ENCODE peak calls at places on chromosomes 1 and 21, in six cellular contexts. One of them, this sample, is unnamed.

GRCh38 chr1:110086959-110087358 is 16.5 kb upstream of the ALX3 start:
- DNase-seq in tibial artery: no peak
- DNase-seq in tibial nerve: no peak
- DNase-seq in left ventricle myocardium inferior: no peak
- DNase-seq in A549: no peak
- DNase-seq in trophoblast cell: no peak
- DNase-seq in this sample: no peak

GRCh38 chr1:51642739-51643142 is 25.8 kb downstream of the OSBPL9 start:
- DNase-seq in tibial artery: no peak
- DNase-seq in tibial nerve: no peak
- DNase-seq in left ventricle myocardium inferior: no peak
- DNase-seq in A549: no peak
- DNase-seq in trophoblast cell: no peak
- DNase-seq in this sample: no peak

GRCh38 chr21:29299046-29299905 is 554 bp downstream of the BACH1 start:
- DNase-seq in tibial artery: peak
- DNase-seq in tibial nerve: peak
- DNase-seq in left ventricle myocardium inferior: peak
- DNase-seq in A549: peak
- DNase-seq in trophoblast cell: peak
- DNase-seq in this sample: peak

GRCh38 chr1:10693497-10694273 is 102.8 kb downstream of the CASZ1 start:
- DNase-seq in tibial artery: no peak
- DNase-seq in tibial nerve: no peak
- DNase-seq in left ventricle myocardium inferior: no peak
- DNase-seq in A549: no peak
- DNase-seq in trophoblast cell: peak
- DNase-seq in this sample: no peak

GRCh38 chr1:205950280-205950679 is 7.0 kb upstream of the SLC26A9 start:
- DNase-seq in tibial artery: peak
- DNase-seq in tibial nerve: no peak
- DNase-seq in left ventricle myocardium inferior: no peak
- DNase-seq in A549: no peak
- DNase-seq in trophoblast cell: no peak
- DNase-seq in this sample: peak

GRCh38 chr1:31708324-31708723 is 4.5 kb upstream of the COL16A1 start:
- DNase-seq in tibial artery: no peak
- DNase-seq in tibial nerve: no peak
- DNase-seq in left ventricle myocardium inferior: no peak
- DNase-seq in A549: no peak
- DNase-seq in trophoblast cell: peak
- DNase-seq in this sample: no peak

GRCh38 chr1:107480548-107480947 is 339.7 kb downstream of the NTNG1 start:
- DNase-seq in tibial artery: no peak
- DNase-seq in tibial nerve: no peak
- DNase-seq in left ventricle myocardium inferior: no peak
- DNase-seq in A549: no peak
- DNase-seq in trophoblast cell: no peak
- DNase-seq in this sample: peak

GRCh38 chr1:52341861-52342260 is 24.1 kb downstream of the CC2D1B start:
- DNase-seq in tibial artery: no peak
- DNase-seq in tibial nerve: no peak
- DNase-seq in left ventricle myocardium inferior: no peak
- DNase-seq in A549: no peak
- DNase-seq in trophoblast cell: no peak
- DNase-seq in this sample: no peak

GRCh38 chr1:111030590-111030989 is 66.9 kb upstream of the LRIF1 start:
- DNase-seq in tibial artery: peak
- DNase-seq in tibial nerve: no peak
- DNase-seq in left ventricle myocardium inferior: no peak
- DNase-seq in A549: peak
- DNase-seq in trophoblast cell: peak
- DNase-seq in this sample: no peak

GRCh38 chr1:103197266-103197665 is 88.9 kb upstream of the COL11A1 start:
- DNase-seq in tibial artery: no peak
- DNase-seq in tibial nerve: no peak
- DNase-seq in left ventricle myocardium inferior: no peak
- DNase-seq in A549: no peak
- DNase-seq in trophoblast cell: no peak
- DNase-seq in this sample: no peak

GRCh38 chr1:25484096-25484495 is 53.4 kb downstream of the MACO1 start:
- DNase-seq in tibial artery: no peak
- DNase-seq in tibial nerve: no peak
- DNase-seq in left ventricle myocardium inferior: peak
- DNase-seq in A549: no peak
- DNase-seq in trophoblast cell: no peak
- DNase-seq in this sample: peak

GRCh38 chr1:234262007-234262753 is 111.1 kb upstream of the COA6 start:
- DNase-seq in tibial artery: no peak
- DNase-seq in tibial nerve: no peak
- DNase-seq in left ventricle myocardium inferior: no peak
- DNase-seq in A549: no peak
- DNase-seq in trophoblast cell: no peak
- DNase-seq in this sample: no peak

GRCh38 chr1:150362721-150363425 is 1.1 kb upstream of the RPRD2 start:
- DNase-seq in tibial artery: no peak
- DNase-seq in tibial nerve: no peak
- DNase-seq in left ventricle myocardium inferior: no peak
- DNase-seq in A549: no peak
- DNase-seq in trophoblast cell: no peak
- DNase-seq in this sample: no peak

GRCh38 chr1:6358757-6359567 is 34.6 kb downstream of the ACOT7 start:
- DNase-seq in tibial artery: no peak
- DNase-seq in tibial nerve: no peak
- DNase-seq in left ventricle myocardium inferior: no peak
- DNase-seq in A549: no peak
- DNase-seq in trophoblast cell: no peak
- DNase-seq in this sample: no peak

GRCh38 chr1:41739061-41739955 is 179.4 kb downstream of the HIVEP3 start:
- DNase-seq in tibial artery: peak
- DNase-seq in tibial nerve: peak
- DNase-seq in left ventricle myocardium inferior: peak
- DNase-seq in A549: no peak
- DNase-seq in trophoblast cell: peak
- DNase-seq in this sample: peak

GRCh38 chr1:23756676-23757075 is 13.4 kb downstream of the ELOA start:
- DNase-seq in tibial artery: no peak
- DNase-seq in tibial nerve: no peak
- DNase-seq in left ventricle myocardium inferior: no peak
- DNase-seq in A549: no peak
- DNase-seq in trophoblast cell: no peak
- DNase-seq in this sample: no peak

GRCh38 chr1:2028870-2029560 is 9.9 kb downstream of the GABRD start:
- DNase-seq in tibial artery: no peak
- DNase-seq in tibial nerve: no peak
- DNase-seq in left ventricle myocardium inferior: no peak
- DNase-seq in A549: no peak
- DNase-seq in trophoblast cell: no peak
- DNase-seq in this sample: no peak

GRCh38 chr21:39182484-39183271 is 573 bp downstream of the PSMG1 start:
- DNase-seq in tibial artery: no peak
- DNase-seq in tibial nerve: no peak
- DNase-seq in left ventricle myocardium inferior: no peak
- DNase-seq in A549: peak
- DNase-seq in trophoblast cell: peak
- DNase-seq in this sample: peak

GRCh38 chr1:58067082-58067481 is 479.4 kb downstream of the OMA1 start:
- DNase-seq in tibial artery: no peak
- DNase-seq in tibial nerve: no peak
- DNase-seq in left ventricle myocardium inferior: no peak
- DNase-seq in A549: no peak
- DNase-seq in trophoblast cell: no peak
- DNase-seq in this sample: no peak

GRCh38 chr1:203858055-203858454 is 3.3 kb upstream of the SNRPE start:
- DNase-seq in tibial artery: no peak
- DNase-seq in tibial nerve: no peak
- DNase-seq in left ventricle myocardium inferior: no peak
- DNase-seq in A549: peak
- DNase-seq in trophoblast cell: peak
- DNase-seq in this sample: no peak

GRCh38 chr1:208717490-208717889 is 473.3 kb upstream of the PLXNA2 start:
- DNase-seq in tibial artery: no peak
- DNase-seq in tibial nerve: no peak
- DNase-seq in left ventricle myocardium inferior: no peak
- DNase-seq in A549: no peak
- DNase-seq in trophoblast cell: no peak
- DNase-seq in this sample: no peak

GRCh38 chr1:219745070-219745469 is 132.2 kb upstream of the ZC3H11B start:
- DNase-seq in tibial artery: no peak
- DNase-seq in tibial nerve: no peak
- DNase-seq in left ventricle myocardium inferior: no peak
- DNase-seq in A549: no peak
- DNase-seq in trophoblast cell: no peak
- DNase-seq in this sample: no peak

GRCh38 chr1:23793018-23793781 is 2.3 kb downstream of the LYPLA2 start:
- DNase-seq in tibial artery: no peak
- DNase-seq in tibial nerve: no peak
- DNase-seq in left ventricle myocardium inferior: peak
- DNase-seq in A549: peak
- DNase-seq in trophoblast cell: peak
- DNase-seq in this sample: no peak

GRCh38 chr21:36217711-36218110 is 61.1 kb downstream of the DOP1B start:
- DNase-seq in tibial artery: no peak
- DNase-seq in tibial nerve: no peak
- DNase-seq in left ventricle myocardium inferior: no peak
- DNase-seq in A549: no peak
- DNase-seq in trophoblast cell: no peak
- DNase-seq in this sample: no peak

GRCh38 chr21:36218691-36219090 is 62.1 kb downstream of the DOP1B start:
- DNase-seq in tibial artery: no peak
- DNase-seq in tibial nerve: no peak
- DNase-seq in left ventricle myocardium inferior: no peak
- DNase-seq in A549: no peak
- DNase-seq in trophoblast cell: peak
- DNase-seq in this sample: no peak
- H3K27ac ChIP-seq in tibial artery: no peak
- H3K27ac ChIP-seq in tibial nerve: no peak
- H3K27ac ChIP-seq in left ventricle myocardium inferior: no peak
- H3K27ac ChIP-seq in A549: no peak
- H3K27ac ChIP-seq in trophoblast cell: no peak
- H3K27ac ChIP-seq in this sample: no peak

DNA sequence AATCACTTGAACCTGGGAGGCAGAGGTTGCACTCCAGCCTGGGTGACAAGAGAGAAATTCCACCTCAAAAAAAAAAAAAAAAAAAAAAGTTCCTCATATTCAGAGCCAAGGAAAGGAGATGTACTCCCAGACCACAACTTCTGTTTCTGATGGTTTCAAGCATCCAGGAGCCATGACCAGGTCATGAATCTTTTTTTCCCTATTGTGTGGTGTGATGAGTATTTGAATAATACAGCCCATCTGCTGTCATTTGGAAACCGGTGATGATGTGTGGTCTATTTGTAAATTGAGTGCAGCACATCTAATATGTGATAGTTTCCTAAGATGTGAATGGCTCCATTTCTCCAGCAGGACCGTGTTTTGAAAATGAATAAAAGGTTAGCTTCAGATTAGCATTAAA is 18.6 kb downstream of the PIK3CD start:
- DNase-seq in tibial artery: no peak
- DNase-seq in tibial nerve: no peak
- DNase-seq in left ventricle myocardium inferior: no peak
- DNase-seq in A549: no peak
- DNase-seq in trophoblast cell: no peak
- DNase-seq in this sample: no peak
- H3K27ac ChIP-seq in tibial artery: no peak
- H3K27ac ChIP-seq in tibial nerve: no peak
- H3K27ac ChIP-seq in left ventricle myocardium inferior: no peak
- H3K27ac ChIP-seq in A549: no peak
- H3K27ac ChIP-seq in trophoblast cell: no peak
- H3K27ac ChIP-seq in this sample: no peak

DNA sequence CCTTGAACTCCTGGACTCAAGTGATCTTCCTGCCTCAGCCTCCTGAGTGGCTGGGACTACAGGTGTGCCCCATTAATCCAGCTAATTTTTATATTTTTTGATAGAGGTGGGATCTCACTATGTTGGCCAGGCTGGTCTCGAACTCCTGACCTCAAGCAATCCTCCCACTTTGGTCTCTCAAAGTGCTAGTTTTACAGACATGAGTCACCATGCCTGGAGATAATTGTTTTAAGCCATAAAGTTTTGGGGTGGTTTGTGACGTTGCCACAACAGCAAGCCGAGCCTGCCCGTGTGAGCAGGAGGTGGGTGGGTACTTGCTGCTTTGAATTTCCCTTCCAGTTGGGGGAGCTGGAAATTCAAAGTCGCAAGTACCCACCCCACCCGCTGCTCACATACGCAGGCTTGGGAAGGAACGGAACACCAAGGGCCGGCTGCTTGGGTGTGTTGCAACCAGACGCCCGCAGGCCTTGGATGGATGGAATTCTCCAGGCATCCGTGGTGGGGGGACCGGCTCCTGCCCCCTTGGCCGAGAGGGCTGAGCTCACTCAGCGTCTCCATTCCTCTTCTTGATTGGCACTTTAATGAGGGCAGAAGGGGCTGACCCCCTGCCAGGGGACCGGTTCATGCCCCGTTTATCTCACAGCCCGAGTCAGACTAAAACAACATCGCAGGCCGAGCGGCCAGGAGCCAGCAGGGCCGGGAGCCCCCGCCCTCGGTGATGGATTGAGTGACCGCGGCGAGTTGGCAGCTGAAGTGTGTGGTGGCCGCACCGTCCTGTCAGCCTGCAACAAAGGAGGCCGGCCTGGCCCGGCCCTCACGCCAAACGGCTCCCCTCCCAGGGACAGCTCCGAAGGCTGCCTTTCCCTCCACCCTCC is 78.1 kb downstream of the DHRS3 start:
- DNase-seq in tibial artery: peak
- DNase-seq in tibial nerve: peak
- DNase-seq in left ventricle myocardium inferior: peak
- DNase-seq in A549: peak
- DNase-seq in trophoblast cell: peak
- DNase-seq in this sample: no peak
- H3K27ac ChIP-seq in tibial artery: peak
- H3K27ac ChIP-seq in tibial nerve: peak
- H3K27ac ChIP-seq in left ventricle myocardium inferior: peak
- H3K27ac ChIP-seq in A549: peak
- H3K27ac ChIP-seq in trophoblast cell: peak
- H3K27ac ChIP-seq in this sample: no peak

DNA sequence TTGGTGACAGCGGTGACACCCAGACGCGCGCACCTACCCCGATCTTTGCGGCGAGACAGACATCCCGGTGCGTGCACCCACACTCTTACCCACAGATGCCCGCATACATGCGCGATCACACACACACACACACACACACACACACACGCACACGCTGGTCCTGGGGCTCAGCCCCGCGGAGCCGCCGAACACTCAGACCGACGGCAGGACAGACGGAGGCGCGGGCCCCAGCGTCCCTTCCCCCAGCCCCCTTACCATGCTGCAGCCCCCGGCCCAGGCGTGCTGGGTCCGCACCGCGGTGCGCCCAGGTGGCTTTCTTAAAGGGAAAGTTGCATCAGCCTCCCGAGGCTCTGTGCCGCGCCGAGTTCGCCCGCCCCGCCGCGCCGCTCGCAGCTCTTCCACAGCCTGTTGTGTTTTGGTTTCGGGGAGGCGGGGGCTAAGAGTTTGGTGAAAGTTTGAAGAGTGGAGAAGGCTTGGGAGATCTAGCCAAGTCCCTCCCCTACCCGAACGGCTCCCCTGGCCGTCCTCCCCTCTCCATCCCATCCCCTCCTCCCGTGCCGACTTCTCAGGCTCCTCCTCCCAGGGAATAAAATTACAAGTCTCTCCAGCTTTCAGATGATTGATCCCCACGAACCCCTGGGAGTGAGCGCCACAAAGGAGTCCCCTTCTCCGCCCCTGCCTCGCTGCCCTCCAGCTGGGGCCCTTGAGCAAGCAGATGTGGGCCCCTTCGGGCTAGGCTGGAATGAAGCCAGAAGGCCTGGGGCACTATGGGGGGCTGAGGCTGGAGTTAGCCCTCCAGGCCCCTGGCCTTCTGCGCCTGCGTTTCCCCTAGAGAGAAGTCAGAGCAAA is at the start of gene SLC6A9:
- DNase-seq in tibial artery: peak
- DNase-seq in tibial nerve: no peak
- DNase-seq in left ventricle myocardium inferior: peak
- DNase-seq in A549: peak
- DNase-seq in trophoblast cell: peak
- DNase-seq in this sample: no peak
- H3K27ac ChIP-seq in tibial artery: peak
- H3K27ac ChIP-seq in tibial nerve: peak
- H3K27ac ChIP-seq in left ventricle myocardium inferior: peak
- H3K27ac ChIP-seq in A549: peak
- H3K27ac ChIP-seq in trophoblast cell: peak
- H3K27ac ChIP-seq in this sample: peak